ENCODE peak calls at places on chromosomes 16 and 17, in seven cellular contexts. Y is kidney, J is GM12865, I is heart left ventricle, N is B cell, S is right lobe of liver, Q is cardiac muscle cell. W is an unnamed sample.

GRCh38 chr17:68600881-68601564 is at the start of gene FAM20A:
- DNase-seq in Y (peak; percentile 86), I (peak; percentile 53), J (no peak), S (peak; percentile 91), Q (no peak), N (peak; percentile 39), W (peak; percentile 84)

GRCh38 chr17:75133001-75133400 is 1.5 kb upstream of the NT5C start:
- DNase-seq in J (no peak), Q (no peak), N (no peak), S (no peak), I (no peak), Y (peak; percentile 38), W (no peak)

GRCh38 chr17:34167359-34167758 is 87.7 kb upstream of the CCL2 start:
- DNase-seq in N (no peak), I (no peak), Q (peak; percentile 28), Y (no peak), J (no peak), S (no peak), W (no peak)

GRCh38 chr16:1914084-1914608 is 4.1 kb downstream of the HS3ST6 start:
- DNase-seq in Q (no peak), S (no peak), I (no peak), N (peak; percentile 44), Y (no peak), J (no peak), W (no peak)

GRCh38 chr17:45732926-45733505 is 51.1 kb upstream of the CRHR1 start:
- DNase-seq in J (no peak), Y (no peak), N (no peak), S (no peak), I (peak; percentile 48), Q (no peak), W (no peak)

GRCh38 chr16:48356633-48357376 is 28.4 kb downstream of the SIAH1 start:
- DNase-seq in N (no peak), I (no peak), S (no peak), Q (no peak), Y (no peak), J (no peak), W (no peak)

GRCh38 chr17:72764632-72765041 is 327.9 kb downstream of the SLC39A11 start:
- DNase-seq in N (no peak), J (no peak), S (no peak), I (no peak), Y (no peak), Q (no peak), W (no peak)

GRCh38 chr17:1936766-1937165 is 88.4 kb downstream of the RTN4RL1 start:
- DNase-seq in I (no peak), N (no peak), J (no peak), Q (no peak), S (no peak), Y (no peak), W (no peak)

GRCh38 chr17:82396601-82397435 is 21.3 kb upstream of the HEXD start:
- DNase-seq in S (no peak), J (no peak), Y (peak; percentile 49), N (no peak), Q (peak; percentile 87), I (no peak), W (peak; percentile 20)

GRCh38 chr16:81445926-81446317 is 1.3 kb downstream of the CMIP start:
- DNase-seq in Q (no peak), Y (peak; percentile 59), N (no peak), J (no peak), I (no peak), S (no peak), W (no peak)

GRCh38 chr17:42135664-42136653 is 13.4 kb downstream of the HSPB9 start:
- DNase-seq in S (peak; percentile 91), N (no peak), Y (peak; percentile 93), J (no peak), I (peak; percentile 77), Q (peak; percentile 86), W (peak; percentile 90)

GRCh38 chr16:53257001-53257400 is 177.3 kb upstream of the RBL2 start:
- DNase-seq in Q (peak; percentile 67), I (no peak), J (no peak), S (no peak), Y (no peak), N (no peak), W (no peak)

GRCh38 chr16:29757950-29758466 is 12.2 kb upstream of the C16orf54 start:
- DNase-seq in Y (no peak), Q (peak; percentile 90), J (no peak), S (no peak), N (no peak), I (no peak), W (no peak)
- TF ChIP-seq CTCF in Y (no peak), Q (peak; percentile 48), J (no peak), S (peak; percentile 21), N (no peak), I (no peak), W (no peak)

GRCh38 chr17:19242323-19242722 is 5.2 kb downstream of the EPN2 start:
- DNase-seq in N (no peak), S (no peak), J (no peak), Y (no peak), Q (no peak), I (no peak), W (no peak)

GRCh38 chr17:19242926-19243325 is 5.8 kb downstream of the EPN2 start:
- DNase-seq in Y (no peak), S (no peak), Q (no peak), N (no peak), I (no peak), J (no peak), W (no peak)

GRCh38 chr17:19239544-19239943 is 2.4 kb downstream of the EPN2 start:
- DNase-seq in N (no peak), S (no peak), I (no peak), J (no peak), Y (no peak), Q (peak; percentile 77), W (no peak)

GRCh38 chr17:19238167-19238505 is 970 bp downstream of the EPN2 start:
- DNase-seq in N (peak; percentile 41), I (peak; percentile 35), Q (no peak), J (no peak), Y (peak; percentile 82), S (peak; percentile 68), W (peak; percentile 63)

DNA sequence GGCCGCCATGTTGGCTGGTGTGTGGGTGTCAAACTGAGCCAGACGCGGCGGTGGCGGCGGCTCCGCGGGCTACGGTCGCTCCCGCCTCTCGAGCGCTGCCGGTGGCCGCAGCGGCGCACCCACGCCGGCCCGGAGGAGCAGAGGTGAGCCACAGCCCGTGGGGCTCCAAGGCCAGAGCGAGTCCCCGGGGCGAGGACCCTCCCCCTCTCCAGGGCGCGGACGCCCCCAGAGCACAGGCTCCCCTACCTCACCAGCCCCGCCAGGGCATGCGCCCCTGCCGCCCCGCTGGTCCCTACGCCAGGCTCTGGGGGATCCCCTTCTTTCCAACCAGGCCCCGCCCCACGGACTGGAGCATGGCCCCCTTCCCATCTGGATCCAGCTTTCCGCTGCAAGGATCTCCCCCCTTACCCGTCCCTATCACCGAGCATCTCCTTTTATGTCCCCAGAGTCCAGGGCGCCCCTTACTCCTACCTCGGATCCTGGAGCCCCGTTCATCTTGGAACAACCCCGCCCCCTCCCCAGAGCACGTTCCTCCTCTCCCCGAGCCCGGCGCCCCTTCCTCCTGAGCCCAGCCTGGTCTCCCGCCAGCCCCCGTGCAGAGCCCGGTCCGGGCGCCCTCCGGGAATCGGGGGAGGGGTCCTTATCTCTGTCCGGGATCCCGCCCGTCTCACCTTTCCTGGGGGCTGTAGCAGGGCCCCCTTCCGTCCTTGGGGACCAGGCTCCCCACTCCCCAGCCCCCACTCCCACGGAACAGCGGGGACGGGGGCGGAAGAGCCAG is 412 bp downstream of the EPN2 start:
- DNase-seq in J (peak; percentile 29), Q (no peak), I (peak; percentile 57), N (peak; percentile 71), S (peak; percentile 65), Y (peak; percentile 91), W (peak; percentile 53)
- TF ChIP-seq CTCF in J (peak; percentile 15), Q (peak; percentile 6), I (peak; percentile 48), N (no peak), S (no peak), Y (peak; percentile 3), W (peak; percentile 32)

GRCh38 chr16:14013571-14014283 is 57.4 kb upstream of the MRTFB start:
- DNase-seq in J (no peak), N (no peak), Y (no peak), I (peak; percentile 36), S (no peak), Q (peak; percentile 80), W (no peak)

GRCh38 chr16:14014284-14014625 is 56.9 kb upstream of the MRTFB start:
- DNase-seq in S (no peak), J (no peak), Q (no peak), Y (no peak), N (no peak), I (no peak), W (no peak)

GRCh38 chr16:14015461-14015860 is 55.7 kb upstream of the MRTFB start:
- DNase-seq in Y (no peak), N (no peak), Q (no peak), I (no peak), J (no peak), S (no peak), W (no peak)

GRCh38 chr16:14015017-14015416 is 56.1 kb upstream of the MRTFB start:
- DNase-seq in N (no peak), S (no peak), J (no peak), Q (no peak), I (no peak), Y (no peak), W (no peak)

DNA sequence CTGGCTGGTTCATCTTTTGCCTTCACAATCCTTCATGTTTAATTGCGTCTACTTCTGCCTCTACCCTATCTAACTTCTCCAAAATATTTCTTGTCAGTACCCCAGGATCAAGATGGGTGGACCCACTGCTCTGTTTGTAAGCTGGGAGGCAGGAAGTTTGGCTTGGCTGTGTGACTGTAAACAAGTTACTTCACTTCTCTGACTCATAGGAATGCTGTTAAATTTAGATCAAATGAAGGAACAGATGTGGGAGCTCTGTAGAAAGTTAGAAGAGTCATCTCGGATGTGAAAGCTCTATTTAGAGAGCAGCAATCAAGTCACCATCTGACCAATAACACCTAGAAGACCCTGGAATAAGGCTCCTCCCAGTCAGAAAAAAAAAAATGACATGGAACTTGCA is 55.2 kb upstream of the MRTFB start:
- DNase-seq in N (no peak), J (peak; percentile 27), Q (peak; percentile 81), S (no peak), I (peak; percentile 35), Y (no peak), W (peak; percentile 48)
- TF ChIP-seq CTCF in N (no peak), J (no peak), Q (no peak), S (no peak), I (no peak), Y (no peak), W (no peak)

DNA sequence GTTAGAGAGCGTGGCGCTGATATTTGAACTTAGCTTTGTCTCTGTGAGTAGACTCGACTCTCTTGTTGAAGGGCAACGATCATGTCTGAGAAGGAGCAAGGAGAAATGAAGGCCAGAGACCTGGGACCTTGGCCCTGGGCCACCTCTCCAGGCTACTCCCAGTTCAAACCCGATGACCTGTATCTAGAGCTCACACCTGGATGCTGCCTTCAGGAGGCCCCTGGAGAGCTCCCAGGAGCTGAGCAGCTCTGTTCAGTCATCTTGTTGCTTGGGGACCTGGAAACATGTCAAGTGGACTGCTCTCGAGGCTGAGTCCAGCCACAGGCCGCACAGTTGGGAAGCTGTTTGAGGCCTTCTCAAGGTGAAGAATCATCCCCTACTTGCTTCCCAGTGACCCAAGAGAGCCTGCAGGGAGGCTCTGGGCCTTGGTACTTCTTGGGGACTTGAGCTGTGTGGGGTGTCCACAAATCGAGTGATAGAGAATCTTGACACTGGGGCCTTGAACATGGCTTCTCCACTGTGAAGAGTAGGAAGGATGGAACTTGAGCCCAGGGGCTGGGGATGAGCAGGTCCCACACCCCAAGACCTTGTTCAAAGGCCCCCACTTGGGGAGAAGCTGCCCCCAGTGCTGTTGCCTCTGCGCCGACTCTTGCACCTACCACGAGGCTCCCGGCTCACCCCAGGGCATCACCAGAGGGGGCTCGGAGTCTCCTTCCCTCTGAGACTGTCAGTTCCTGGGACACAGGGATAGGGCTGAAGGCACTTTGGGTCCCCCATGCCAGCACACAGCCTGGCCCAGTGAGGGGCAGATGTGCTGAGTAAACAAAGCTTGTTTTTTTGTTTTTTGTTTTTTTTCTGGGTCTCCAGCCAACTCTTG is 112.1 kb downstream of the IRX5 start:
- DNase-seq in Q (no peak), Y (no peak), S (no peak), J (no peak), N (no peak), I (no peak), W (no peak)
- TF ChIP-seq CTCF in Q (no peak), Y (no peak), S (no peak), J (no peak), N (no peak), I (no peak), W (no peak)